ENCODE peak calls at places on chromosome 16, in four cellular contexts. One of them, this sample, is unnamed. For H3K9me3, the result is how much of the 10 kb centered on the place peaks cover.

GRCh38 chr16:30183961-30184429 is 593 bp downstream of the CORO1A start:
- DNase-seq in CD8-positive, alpha-beta memory T cell: peak
- DNase-seq in Karpas-422: peak
- DNase-seq in thoracic aorta: no peak
- DNase-seq in this sample: no peak

GRCh38 chr16:48860341-48860740 is 250.4 kb upstream of the N4BP1 start:
- DNase-seq in CD8-positive, alpha-beta memory T cell: no peak
- DNase-seq in thoracic aorta: no peak
- DNase-seq in Karpas-422: no peak
- DNase-seq in this sample: no peak

GRCh38 chr16:30041841-30042240 is 10.8 kb upstream of the TLCD3B start:
- DNase-seq in thoracic aorta: no peak
- DNase-seq in CD8-positive, alpha-beta memory T cell: no peak
- DNase-seq in Karpas-422: peak
- DNase-seq in this sample: peak

GRCh38 chr16:88611220-88611821 is 27.1 kb upstream of the IL17C start:
- DNase-seq in thoracic aorta: no peak
- DNase-seq in CD8-positive, alpha-beta memory T cell: no peak
- DNase-seq in Karpas-422: no peak
- DNase-seq in this sample: no peak

GRCh38 chr16:50251375-50252081 is 14.8 kb upstream of the ADCY7 start:
- DNase-seq in thoracic aorta: no peak
- DNase-seq in CD8-positive, alpha-beta memory T cell: no peak
- DNase-seq in Karpas-422: no peak
- DNase-seq in this sample: peak

GRCh38 chr16:15665107-15665506 is 15.1 kb downstream of the NDE1 start:
- DNase-seq in thoracic aorta: no peak
- DNase-seq in CD8-positive, alpha-beta memory T cell: no peak
- DNase-seq in Karpas-422: no peak
- DNase-seq in this sample: no peak

GRCh38 chr16:48231675-48232214 is 12.4 kb upstream of the LONP2 start:
- DNase-seq in thoracic aorta: no peak
- DNase-seq in Karpas-422: peak
- DNase-seq in CD8-positive, alpha-beta memory T cell: no peak
- DNase-seq in this sample: peak

GRCh38 chr16:57630931-57631845 is 2.8 kb downstream of the ADGRG1 start:
- DNase-seq in CD8-positive, alpha-beta memory T cell: no peak
- DNase-seq in thoracic aorta: no peak
- DNase-seq in Karpas-422: no peak
- DNase-seq in this sample: no peak

GRCh38 chr16:58001781-58002410 is 689 bp downstream of the USB1 start:
- DNase-seq in CD8-positive, alpha-beta memory T cell: no peak
- DNase-seq in Karpas-422: peak
- DNase-seq in thoracic aorta: no peak
- DNase-seq in this sample: no peak

GRCh38 chr16:72109300-72109699 is 15.7 kb downstream of the DHX38 start:
- DNase-seq in thoracic aorta: no peak
- DNase-seq in CD8-positive, alpha-beta memory T cell: no peak
- DNase-seq in Karpas-422: no peak
- DNase-seq in this sample: no peak
- H3K9me3 ChIP-seq in thoracic aorta: under half
- H3K9me3 ChIP-seq in CD8-positive, alpha-beta memory T cell: under half
- H3K9me3 ChIP-seq in Karpas-422: under half
- H3K9me3 ChIP-seq in this sample: under half

DNA sequence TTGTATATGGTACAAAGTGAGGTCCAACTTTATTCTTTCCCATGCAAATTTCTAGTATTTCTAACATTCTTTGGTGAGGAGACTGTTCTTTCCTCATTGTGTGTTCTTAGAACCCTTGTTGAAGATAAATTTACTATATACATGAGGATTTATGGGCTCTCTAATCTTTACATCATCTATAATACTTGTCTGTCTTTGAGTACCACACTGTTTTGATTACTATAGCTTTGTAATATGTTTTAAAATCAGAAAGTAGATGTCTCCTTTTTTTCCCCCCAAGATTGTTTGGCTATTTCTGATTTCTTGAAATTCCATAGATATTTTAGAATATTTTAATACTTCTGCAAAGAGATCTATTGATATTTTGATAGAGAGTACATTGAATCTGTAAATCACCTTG is 23.7 kb downstream of the ZNF267 start:
- DNase-seq in Karpas-422: no peak
- DNase-seq in CD8-positive, alpha-beta memory T cell: no peak
- DNase-seq in thoracic aorta: no peak
- DNase-seq in this sample: no peak
- H3K9me3 ChIP-seq in Karpas-422: under half
- H3K9me3 ChIP-seq in CD8-positive, alpha-beta memory T cell: under half
- H3K9me3 ChIP-seq in thoracic aorta: under half
- H3K9me3 ChIP-seq in this sample: under half

GRCh38 chr16:35692824-35693223 is 2233.4 kb downstream of the TP53TG3F start:
- DNase-seq in CD8-positive, alpha-beta memory T cell: no peak
- DNase-seq in thoracic aorta: no peak
- DNase-seq in Karpas-422: no peak
- DNase-seq in this sample: no peak
- H3K9me3 ChIP-seq in CD8-positive, alpha-beta memory T cell: under half
- H3K9me3 ChIP-seq in thoracic aorta: under half
- H3K9me3 ChIP-seq in Karpas-422: under half
- H3K9me3 ChIP-seq in this sample: under half

GRCh38 chr16:86562356-86562755 is 4.3 kb upstream of the FOXC2 start:
- DNase-seq in Karpas-422: no peak
- DNase-seq in CD8-positive, alpha-beta memory T cell: no peak
- DNase-seq in thoracic aorta: no peak
- DNase-seq in this sample: no peak
- H3K9me3 ChIP-seq in Karpas-422: under half
- H3K9me3 ChIP-seq in CD8-positive, alpha-beta memory T cell: under half
- H3K9me3 ChIP-seq in thoracic aorta: under half
- H3K9me3 ChIP-seq in this sample: under half

DNA sequence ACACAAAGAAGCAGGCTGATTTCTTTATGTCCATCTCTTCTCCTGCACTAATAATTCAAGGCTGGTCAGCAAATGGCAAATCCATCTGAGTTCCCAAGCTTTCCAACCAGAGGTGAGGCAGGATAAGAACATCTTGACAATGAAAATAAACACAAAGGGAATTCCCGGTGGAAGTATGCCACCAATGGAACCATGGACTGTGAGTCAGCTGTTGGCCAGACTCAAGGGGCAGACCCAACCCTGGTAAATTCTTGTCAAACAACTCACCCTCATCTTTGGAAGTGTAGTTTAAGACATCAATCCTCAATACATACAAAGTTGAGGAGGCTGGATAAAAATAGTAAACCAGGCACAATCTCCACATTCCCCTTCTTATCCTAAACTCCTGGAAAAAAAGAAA is 74.3 kb upstream of the CES5A start:
- DNase-seq in Karpas-422: no peak
- DNase-seq in thoracic aorta: no peak
- DNase-seq in CD8-positive, alpha-beta memory T cell: no peak
- DNase-seq in this sample: no peak
- H3K9me3 ChIP-seq in Karpas-422: under half
- H3K9me3 ChIP-seq in thoracic aorta: under half
- H3K9me3 ChIP-seq in CD8-positive, alpha-beta memory T cell: under half
- H3K9me3 ChIP-seq in this sample: under half

DNA sequence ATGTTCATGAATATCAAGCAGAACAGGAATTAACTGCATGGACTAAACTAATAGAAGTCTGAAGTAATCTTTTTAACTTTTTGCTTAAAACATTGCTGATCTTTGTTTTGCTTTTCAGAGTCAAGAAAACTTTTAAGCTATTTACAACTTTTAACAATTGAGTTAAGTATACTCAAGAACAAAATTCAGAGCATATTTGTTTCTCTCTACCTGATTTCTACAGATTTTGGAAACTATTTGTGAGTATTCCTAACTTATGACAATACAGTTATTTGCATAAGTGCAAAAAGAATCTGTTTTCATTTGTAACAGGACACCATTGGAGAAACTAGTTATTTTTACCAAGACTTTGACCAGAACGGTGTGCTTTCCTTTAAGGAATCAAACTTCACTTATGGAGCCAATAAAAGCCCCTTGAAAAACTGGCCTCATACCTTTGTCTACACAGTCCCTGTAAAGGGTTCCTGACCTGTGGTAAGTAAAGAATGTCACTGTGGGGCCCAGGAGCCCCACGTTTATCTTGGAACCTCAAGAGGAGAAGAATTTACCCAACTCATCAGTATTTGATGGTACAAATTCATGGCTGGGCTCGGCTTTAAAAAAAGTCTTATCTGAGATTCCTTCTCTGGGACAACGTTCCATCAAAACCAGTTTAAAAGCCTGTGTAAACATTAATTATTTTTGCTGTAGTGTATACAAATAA is 11.3 kb upstream of the LDHD start:
- DNase-seq in Karpas-422: no peak
- DNase-seq in CD8-positive, alpha-beta memory T cell: no peak
- DNase-seq in thoracic aorta: no peak
- DNase-seq in this sample: no peak
- H3K9me3 ChIP-seq in Karpas-422: under half
- H3K9me3 ChIP-seq in CD8-positive, alpha-beta memory T cell: under half
- H3K9me3 ChIP-seq in thoracic aorta: under half
- H3K9me3 ChIP-seq in this sample: under half

DNA sequence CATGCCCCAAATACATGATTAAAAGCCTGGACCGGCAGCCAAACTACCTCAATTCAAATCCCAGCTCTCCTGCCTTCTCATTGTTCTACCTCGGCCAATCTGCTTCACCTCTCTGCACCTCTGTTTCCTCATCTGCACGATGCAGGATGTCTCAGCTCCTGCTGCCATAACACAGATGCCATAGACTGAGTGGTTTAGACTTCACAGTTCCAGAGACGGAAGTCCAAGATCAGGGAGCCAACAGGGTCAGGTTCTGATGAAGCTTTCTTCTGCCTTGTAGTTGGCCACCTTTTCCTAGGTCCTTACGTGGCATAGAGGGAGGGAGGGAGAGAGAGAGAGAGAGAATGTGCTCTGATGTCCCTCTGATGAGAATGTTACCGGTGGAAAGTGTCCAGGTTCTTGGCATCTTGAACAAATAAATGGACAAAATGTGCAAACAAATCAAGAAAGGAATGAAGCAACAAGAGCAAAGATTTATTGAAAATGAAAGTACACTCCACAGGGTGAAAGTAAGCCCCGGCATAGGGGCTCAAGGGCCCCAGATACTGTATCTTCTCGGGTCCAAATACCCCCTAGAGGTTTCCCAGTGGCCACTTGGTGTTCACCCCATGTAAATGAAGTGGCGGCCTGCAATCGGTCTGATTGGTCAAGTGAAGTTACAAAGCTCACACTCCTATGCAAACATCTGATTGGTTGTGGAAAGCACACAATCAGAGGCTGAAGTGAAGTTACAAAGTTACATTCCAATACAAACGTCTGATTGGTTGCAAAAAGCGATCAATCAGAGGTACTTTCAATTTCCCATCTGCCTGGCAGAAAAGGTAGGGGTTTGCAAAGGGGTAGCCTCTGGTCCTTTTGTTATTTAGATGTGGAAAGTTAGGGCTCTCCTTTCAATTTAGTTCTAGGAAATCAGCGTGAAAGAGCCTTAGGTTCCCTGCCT is 43.3 kb upstream of the ZCCHC14 start:
- DNase-seq in Karpas-422: no peak
- DNase-seq in CD8-positive, alpha-beta memory T cell: no peak
- DNase-seq in thoracic aorta: no peak
- DNase-seq in this sample: no peak
- H3K9me3 ChIP-seq in Karpas-422: under half
- H3K9me3 ChIP-seq in CD8-positive, alpha-beta memory T cell: under half
- H3K9me3 ChIP-seq in thoracic aorta: under half
- H3K9me3 ChIP-seq in this sample: under half

DNA sequence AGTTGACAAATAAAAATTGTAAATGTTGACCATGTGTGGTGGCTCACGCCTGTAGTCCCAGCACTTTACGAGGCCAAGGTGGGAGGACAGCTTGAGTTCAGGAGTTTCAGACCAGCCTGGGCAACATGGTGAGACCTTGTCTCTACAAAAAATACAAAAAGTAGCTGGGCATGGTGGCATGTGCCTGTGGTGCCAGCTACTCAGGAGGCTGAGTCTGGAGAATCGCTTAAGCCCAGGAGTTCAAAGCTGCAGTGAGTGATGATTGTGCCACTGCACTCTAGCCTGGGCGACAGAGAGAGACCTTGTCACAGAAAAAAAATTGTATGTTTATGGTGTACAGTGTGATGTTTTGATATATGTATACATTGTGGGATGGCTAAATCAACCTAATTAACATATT is 119.6 kb downstream of the NPIPB5 start:
- DNase-seq in thoracic aorta: no peak
- DNase-seq in Karpas-422: no peak
- DNase-seq in CD8-positive, alpha-beta memory T cell: no peak
- DNase-seq in this sample: no peak
- H3K9me3 ChIP-seq in thoracic aorta: under half
- H3K9me3 ChIP-seq in Karpas-422: under half
- H3K9me3 ChIP-seq in CD8-positive, alpha-beta memory T cell: under half
- H3K9me3 ChIP-seq in this sample: under half

DNA sequence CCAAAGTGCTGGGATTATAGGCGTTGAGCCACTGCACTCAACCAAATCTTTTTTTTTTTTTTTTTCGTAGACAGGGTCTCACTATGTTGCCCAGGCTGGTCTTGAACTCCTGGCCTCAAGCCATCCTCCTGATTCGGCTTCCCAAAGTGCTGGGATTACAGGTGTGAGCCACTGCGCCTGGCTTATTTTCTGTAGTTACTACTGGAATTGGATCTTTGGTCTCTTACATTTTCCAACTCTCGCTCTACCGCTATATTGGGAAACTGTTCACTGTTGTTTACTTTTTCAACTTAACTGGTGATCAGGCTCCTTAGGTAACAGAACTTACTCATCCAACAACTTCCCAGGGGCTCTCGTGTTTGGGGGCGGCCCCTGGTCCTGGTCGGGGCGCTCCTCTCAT is 14.1 kb downstream of the ZNF200 start:
- DNase-seq in Karpas-422: no peak
- DNase-seq in thoracic aorta: no peak
- DNase-seq in CD8-positive, alpha-beta memory T cell: no peak
- DNase-seq in this sample: no peak
- H3K9me3 ChIP-seq in Karpas-422: under half
- H3K9me3 ChIP-seq in thoracic aorta: half or more
- H3K9me3 ChIP-seq in CD8-positive, alpha-beta memory T cell: under half
- H3K9me3 ChIP-seq in this sample: under half

GRCh38 chr16:24138024-24138423 is 118.1 kb upstream of the CACNG3 start:
- DNase-seq in CD8-positive, alpha-beta memory T cell: no peak
- DNase-seq in thoracic aorta: no peak
- DNase-seq in Karpas-422: no peak
- DNase-seq in this sample: no peak
- H3K9me3 ChIP-seq in CD8-positive, alpha-beta memory T cell: under half
- H3K9me3 ChIP-seq in thoracic aorta: under half
- H3K9me3 ChIP-seq in Karpas-422: under half
- H3K9me3 ChIP-seq in this sample: under half